ENCODE peak calls at places on chromosomes 7 and 10, in ten cellular contexts. C, O, A, T, G, S, B, E, P and L are unnamed samples.

GRCh38 chr10:95864906-95865813 is 42.6 kb upstream of the CC2D2B start:
- DNase-seq in T (peak), B (peak), E (no peak), A (peak), O (peak), S (peak), C (no peak), G (no peak), P (peak), L (no peak)

GRCh38 chr7:28446131-28446530 is 33.8 kb downstream of the CREB5 start:
- DNase-seq in A (no peak), S (no peak), T (no peak), P (no peak), B (no peak), E (no peak), G (no peak), O (no peak), C (no peak), L (no peak)

GRCh38 chr7:11130012-11130411 is 156.3 kb downstream of the PHF14 start:
- DNase-seq in E (no peak), A (peak), C (no peak), T (no peak), O (no peak), P (no peak), G (no peak), B (no peak), S (peak), L (no peak)

GRCh38 chr7:44292876-44293560 is 32.4 kb downstream of the CAMK2B start:
- DNase-seq in P (peak), T (no peak), A (no peak), B (no peak), E (peak), O (no peak), S (no peak), C (no peak), G (no peak), L (no peak)

GRCh38 chr7:77811895-77812685 is 13.5 kb downstream of the PHTF2 start:
- DNase-seq in S (peak), P (no peak), O (no peak), C (no peak), E (no peak), G (no peak), B (no peak), A (no peak), T (no peak), L (no peak)

GRCh38 chr10:48638739-48639527 is 34.1 kb upstream of the ARHGAP22 start:
- DNase-seq in G (no peak), P (no peak), E (no peak), T (no peak), O (no peak), S (no peak), B (no peak), C (no peak), A (no peak), L (no peak)

GRCh38 chr10:77620731-77621130 is 16.9 kb downstream of the KCNMA1 start:
- DNase-seq in T (no peak), C (no peak), P (no peak), O (no peak), B (no peak), G (no peak), A (no peak), E (no peak), S (peak), L (no peak)

GRCh38 chr7:81618400-81619014 is 151.3 kb downstream of the HGF start:
- DNase-seq in S (peak), E (no peak), T (no peak), P (no peak), G (no peak), C (no peak), B (no peak), A (no peak), O (no peak), L (no peak)

GRCh38 chr10:114291516-114291915 is 52.5 kb downstream of the VWA2 start:
- DNase-seq in B (no peak), S (no peak), C (no peak), P (no peak), O (no peak), G (no peak), A (no peak), E (no peak), T (no peak), L (no peak)

GRCh38 chr10:76453997-76454396 is 1022.6 kb downstream of the LRMDA start:
- DNase-seq in O (no peak), S (peak), B (no peak), G (no peak), C (no peak), P (no peak), A (no peak), T (no peak), E (no peak), L (no peak)

GRCh38 chr10:77037735-77038411 is 599.7 kb downstream of the KCNMA1 start:
- DNase-seq in E (no peak), G (no peak), P (no peak), O (no peak), A (no peak), C (no peak), S (no peak), B (no peak), T (no peak), L (peak)

GRCh38 chr7:157786375-157787274 is 449.8 kb downstream of the DNAJB6 start:
- DNase-seq in E (no peak), S (no peak), P (no peak), A (no peak), G (no peak), B (no peak), T (no peak), O (no peak), C (no peak), L (no peak)

GRCh38 chr7:152601305-152601798 is 74.6 kb downstream of the XRCC2 start:
- DNase-seq in A (no peak), B (no peak), S (no peak), G (no peak), P (no peak), T (no peak), E (no peak), O (no peak), C (no peak), L (no peak)

GRCh38 chr10:16950686-16951681 is 133.8 kb upstream of the RSU1 start:
- DNase-seq in G (no peak), C (no peak), P (no peak), A (no peak), O (peak), B (peak), S (peak), T (peak), E (no peak), L (no peak)

GRCh38 chr7:66110861-66111260 is 3.8 kb upstream of the CRCP start:
- DNase-seq in E (no peak), B (no peak), G (no peak), T (no peak), A (no peak), P (no peak), C (no peak), S (peak), O (no peak), L (no peak)

GRCh38 chr10:5310914-5311313 is 53.9 kb upstream of the UCN3 start:
- DNase-seq in E (no peak), B (no peak), C (no peak), O (no peak), T (no peak), S (no peak), A (no peak), G (no peak), P (no peak), L (no peak)

GRCh38 chr7:64515781-64516180 is 47.1 kb downstream of the ZNF680 start:
- DNase-seq in O (no peak), C (no peak), E (no peak), A (no peak), P (no peak), T (no peak), B (no peak), G (no peak), S (no peak), L (no peak)

GRCh38 chr10:131703941-131704340 is 196.9 kb upstream of the PPP2R2D start:
- DNase-seq in P (no peak), G (no peak), E (no peak), S (no peak), A (no peak), C (no peak), O (no peak), B (no peak), T (no peak), L (no peak)

GRCh38 chr7:32042900-32043299 is 27.3 kb downstream of the PDE1C start:
- DNase-seq in B (no peak), E (no peak), A (no peak), G (no peak), S (no peak), T (no peak), O (no peak), P (no peak), C (no peak), L (no peak)

GRCh38 chr7:132249591-132249971 is 326.7 kb downstream of the PLXNA4 start:
- DNase-seq in S (peak), B (no peak), G (no peak), A (no peak), C (no peak), E (no peak), T (no peak), O (no peak), P (no peak), L (no peak)

GRCh38 chr7:95549818-95550529 is 46.3 kb downstream of the PDK4 start:
- DNase-seq in C (no peak), O (peak), E (peak), B (no peak), T (no peak), P (peak), G (peak), A (no peak), S (peak), L (peak)

GRCh38 chr10:21171197-21171935 is 274.3 kb upstream of the NEBL start:
- DNase-seq in O (no peak), P (no peak), S (no peak), T (no peak), E (no peak), A (no peak), C (no peak), G (peak), B (no peak), L (no peak)